ENCODE peak calls at places on chromosomes 2 and 18, in eight cellular contexts. Z, D, F, X, Q, V, L and B are unnamed samples. For H3K4me1, the result is how much of the 10 kb centered on the place peaks cover.

GRCh38 chr2:10400568-10400977 is 47.6 kb downstream of the ODC1 start:
- DNase-seq in F (no peak), V (no peak), D (no peak), L (no peak), X (peak), Z (no peak), Q (no peak), B (no peak)

GRCh38 chr2:156219491-156220100 is 112.9 kb downstream of the NR4A2 start:
- DNase-seq in Z (no peak), F (no peak), Q (no peak), X (no peak), V (no peak), D (no peak), L (no peak), B (peak)

GRCh38 chr2:202038471-202039277 is 5.0 kb downstream of the FZD7 start:
- DNase-seq in Z (peak), Q (no peak), X (no peak), D (no peak), F (peak), V (peak), L (no peak), B (peak)

GRCh38 chr2:239802101-239802649 is 223.0 kb downstream of the NDUFA10 start:
- DNase-seq in V (no peak), X (peak), Q (no peak), Z (peak), L (no peak), D (no peak), F (no peak), B (no peak)

GRCh38 chr2:231187736-231188505 is 10.5 kb upstream of the ARMC9 start:
- DNase-seq in V (peak), Q (no peak), F (no peak), D (peak), Z (peak), X (no peak), L (no peak), B (peak)

GRCh38 chr2:99106905-99107304 is 34.6 kb upstream of the C2orf15 start:
- DNase-seq in L (no peak), F (no peak), D (no peak), V (no peak), Q (no peak), Z (no peak), X (no peak), B (no peak)

GRCh38 chr2:86027196-86027912 is 78.3 kb downstream of the POLR1A start:
- DNase-seq in F (no peak), D (no peak), Q (no peak), X (peak), V (no peak), Z (peak), L (no peak), B (no peak)

GRCh38 chr2:224820283-224820991 is 104.3 kb upstream of the CCDC195 start:
- DNase-seq in X (no peak), L (no peak), V (no peak), D (no peak), Q (no peak), Z (no peak), F (no peak), B (no peak)

GRCh38 chr2:177273456-177273855 is 8.9 kb upstream of the NFE2L2 start:
- DNase-seq in F (no peak), D (no peak), Z (no peak), L (no peak), Q (no peak), X (no peak), V (no peak), B (no peak)

GRCh38 chr2:127957240-127957639 is 70.6 kb downstream of the SAP130 start:
- DNase-seq in D (no peak), Z (no peak), X (no peak), V (no peak), F (no peak), L (no peak), Q (no peak), B (no peak)

GRCh38 chr2:8685697-8686358 is 4.0 kb downstream of the ID2 start:
- DNase-seq in V (peak), D (peak), X (peak), L (peak), Z (peak), F (peak), Q (peak), B (peak)

GRCh38 chr18:13548106-13548819 is 178.1 kb downstream of the FAM210A start:
- DNase-seq in Z (no peak), V (no peak), D (no peak), F (no peak), Q (no peak), X (no peak), L (no peak), B (no peak)

GRCh38 chr2:188340257-188340656 is 48.6 kb downstream of the GULP1 start:
- DNase-seq in F (no peak), V (no peak), Z (no peak), X (no peak), L (no peak), Q (no peak), D (no peak), B (no peak)

GRCh38 chr2:134392689-134393476 is 139.0 kb downstream of the MGAT5 start:
- DNase-seq in Q (no peak), V (no peak), L (no peak), X (no peak), D (no peak), Z (peak), F (no peak), B (no peak)

GRCh38 chr2:200929334-200930249 is 33.9 kb downstream of the ORC2 start:
- DNase-seq in Q (no peak), Z (no peak), D (no peak), L (no peak), V (no peak), F (peak), X (no peak), B (no peak)

GRCh38 chr2:233690444-233690843 is 2.2 kb upstream of the UGT1A6 start:
- DNase-seq in D (no peak), Q (no peak), Z (no peak), V (no peak), X (no peak), F (no peak), L (no peak), B (peak)

GRCh38 chr2:2694751-2695150 is 363.7 kb upstream of the MYT1L start:
- DNase-seq in L (no peak), V (no peak), D (no peak), F (no peak), Q (no peak), X (no peak), Z (no peak), B (no peak)

GRCh38 chr18:4074647-4075046 is 380.5 kb downstream of the DLGAP1 start:
- DNase-seq in F (no peak), V (no peak), Q (no peak), X (no peak), L (no peak), D (no peak), Z (no peak), B (no peak)

GRCh38 chr18:76452357-76452756 is 42.7 kb downstream of the ZNF516 start:
- DNase-seq in F (no peak), Z (no peak), V (no peak), X (no peak), D (no peak), L (no peak), Q (no peak), B (no peak)

DNA sequence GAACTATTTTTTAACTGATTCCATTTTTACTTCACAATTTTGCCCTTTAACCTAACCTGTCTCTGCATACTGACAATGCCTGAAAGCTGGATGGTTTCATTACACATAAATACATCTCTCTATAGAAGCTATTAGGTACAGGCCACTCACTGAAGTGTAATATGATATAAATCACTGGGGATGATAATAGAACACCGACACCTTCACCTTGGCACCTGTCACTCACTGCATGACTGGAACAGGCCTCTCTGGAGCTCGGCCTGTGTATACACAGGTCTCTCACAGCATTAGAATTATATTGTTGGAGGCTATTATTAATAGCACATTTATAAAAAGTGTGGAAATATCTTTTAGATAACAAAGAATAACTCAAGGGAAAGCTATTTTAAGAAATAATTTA is 138.2 kb downstream of the TMEM131 start:
- DNase-seq in F (no peak), Z (no peak), D (no peak), V (no peak), L (no peak), Q (no peak), X (no peak), B (no peak)
- H3K4me1 ChIP-seq in F (under half), Z (under half), D (under half), V (under half), L (under half), Q (under half), X (under half), B (under half)

DNA sequence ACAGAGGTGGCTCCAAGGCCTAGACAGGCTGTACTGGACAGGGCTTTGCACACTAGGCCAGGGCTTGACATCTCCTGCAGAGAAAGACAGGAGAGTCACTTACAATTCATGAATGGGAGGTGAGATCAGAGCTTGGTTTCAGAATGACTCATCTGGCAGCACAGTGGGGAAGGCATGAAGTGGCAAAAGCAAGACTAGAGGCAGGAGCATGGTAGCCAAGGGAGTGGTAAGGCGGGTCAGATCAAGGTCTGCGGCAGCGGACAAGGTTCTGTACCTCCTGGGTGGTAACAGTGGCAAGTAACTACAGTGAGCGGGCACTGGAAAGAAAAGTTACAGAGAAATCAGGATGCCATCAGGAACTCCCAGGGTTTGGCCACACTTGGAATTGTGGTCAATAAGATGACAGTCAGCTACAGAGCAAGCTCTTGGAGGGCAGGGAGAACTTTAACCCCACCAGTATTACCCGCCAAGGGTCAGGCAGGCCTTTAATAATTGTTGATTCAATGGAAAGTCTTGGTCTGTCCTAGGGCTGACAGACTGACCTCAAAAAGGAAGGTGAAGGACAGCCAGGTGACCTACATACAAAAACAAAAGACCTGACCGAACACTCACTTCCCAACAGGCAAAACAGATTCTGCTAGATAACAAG is 5.7 kb downstream of the MCFD2 start:
- DNase-seq in L (no peak), F (peak), Q (no peak), D (no peak), X (no peak), Z (no peak), V (peak), B (no peak)
- H3K4me1 ChIP-seq in L (under half), F (half or more), Q (under half), D (under half), X (under half), Z (under half), V (half or more), B (under half)

DNA sequence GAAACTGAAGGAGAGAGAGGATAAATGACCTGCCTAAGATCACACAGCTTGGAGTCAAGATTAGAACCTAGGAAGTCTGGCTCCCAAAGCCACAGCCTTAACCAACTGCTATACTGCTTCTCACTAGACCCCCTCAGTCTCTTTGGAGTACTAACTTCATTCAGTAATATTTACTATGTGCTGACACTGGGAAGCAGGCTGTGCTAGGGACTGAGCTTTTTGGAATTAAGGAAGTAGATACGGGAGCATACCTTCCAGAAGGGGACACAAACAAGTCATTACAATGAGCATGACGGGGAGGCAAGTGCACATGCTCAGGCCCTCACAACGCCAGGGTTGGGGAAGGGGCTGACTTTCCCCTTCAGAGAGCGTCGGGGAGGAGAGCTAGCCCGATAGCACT is 97.7 kb downstream of the INO80D start:
- DNase-seq in V (no peak), F (no peak), Q (no peak), D (no peak), X (no peak), L (no peak), Z (no peak), B (no peak)
- H3K4me1 ChIP-seq in V (under half), F (under half), Q (under half), D (under half), X (under half), L (under half), Z (under half), B (under half)

GRCh38 chr2:45571940-45572339 is 39.1 kb downstream of the SRBD1 start:
- DNase-seq in D (no peak), V (no peak), Q (no peak), Z (no peak), X (no peak), L (no peak), F (no peak), B (no peak)
- H3K4me1 ChIP-seq in D (under half), V (under half), Q (under half), Z (under half), X (under half), L (under half), F (under half), B (under half)

DNA sequence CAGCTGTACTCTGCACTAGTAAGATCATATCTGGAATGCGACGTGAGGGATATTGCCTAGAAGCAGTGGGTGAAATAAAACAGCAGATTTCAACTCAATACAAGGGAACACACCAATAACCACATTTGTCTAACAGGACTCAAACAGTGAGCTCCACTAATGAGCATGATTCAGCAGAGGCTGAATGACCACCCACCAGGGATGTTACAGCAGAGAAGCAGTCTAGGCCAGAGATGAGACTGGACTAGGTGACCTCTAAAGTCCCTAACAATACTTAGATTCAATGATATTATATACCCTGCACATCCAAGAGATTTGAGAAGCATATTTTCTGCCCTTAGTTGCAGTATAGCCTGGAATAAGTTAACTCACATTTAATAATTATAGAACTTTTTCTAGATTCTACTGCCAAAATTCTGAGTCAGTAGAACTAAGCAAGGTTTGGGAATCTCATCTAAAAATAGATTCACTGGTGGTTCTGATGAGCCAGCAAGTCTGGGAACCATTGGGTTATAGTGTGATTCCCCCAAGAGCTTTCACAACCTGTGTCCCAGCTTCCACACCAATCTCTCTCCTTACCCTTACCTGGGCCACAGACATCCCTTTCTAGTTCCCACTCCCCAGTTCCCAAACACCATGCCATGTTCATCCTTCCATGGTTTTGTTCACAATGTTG is 6.3 kb downstream of the THOC1 start:
- DNase-seq in Z (no peak), X (no peak), D (no peak), L (no peak), Q (no peak), V (no peak), F (no peak), B (no peak)
- H3K4me1 ChIP-seq in Z (under half), X (under half), D (under half), L (under half), Q (under half), V (under half), F (under half), B (under half)

DNA sequence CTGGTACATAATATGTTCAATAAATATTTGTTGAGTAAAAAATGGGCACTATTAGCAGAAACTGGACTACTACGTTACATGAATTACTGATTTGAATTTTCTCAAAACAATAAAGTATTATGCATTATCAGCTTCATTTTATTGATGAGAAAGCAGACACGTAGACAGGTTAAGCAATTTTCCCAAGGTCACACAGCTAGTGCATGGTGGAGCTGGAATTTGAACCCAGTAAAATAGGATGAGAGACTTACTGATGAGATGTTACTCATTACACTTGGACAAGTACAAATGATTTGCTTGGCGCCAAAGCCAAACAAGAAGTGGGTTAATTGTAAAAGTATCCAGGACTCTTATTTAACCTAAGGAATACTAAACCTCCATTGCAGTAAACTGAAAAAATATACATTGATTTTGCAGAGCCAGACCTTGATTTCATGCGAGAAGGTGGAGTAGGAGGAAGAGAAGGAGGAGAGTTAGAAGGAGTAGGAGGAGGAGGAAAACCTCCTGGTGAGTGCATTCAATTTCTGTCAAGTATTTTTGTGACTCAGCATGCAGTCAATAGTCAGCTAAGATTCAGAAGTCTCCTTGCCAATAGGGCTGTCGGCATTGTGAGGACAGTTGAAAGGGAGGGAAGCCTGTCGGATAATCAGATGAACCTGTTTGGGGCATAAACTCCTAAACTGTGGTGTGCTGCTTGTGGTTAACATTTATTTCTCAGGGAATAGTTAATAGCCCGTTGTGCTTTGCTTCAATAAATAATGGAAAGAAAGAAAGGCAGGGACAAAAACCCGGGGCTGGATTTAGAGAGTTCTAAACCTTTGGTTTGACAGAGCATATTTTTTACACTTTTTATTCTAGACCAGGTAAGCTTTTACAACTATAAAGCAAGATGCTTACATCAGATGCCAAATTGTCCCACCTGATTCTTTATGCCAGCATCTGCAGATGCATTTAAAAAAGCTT is 77.1 kb upstream of the TACR1 start:
- DNase-seq in F (peak), L (no peak), X (no peak), Z (no peak), Q (no peak), V (no peak), D (no peak), B (no peak)
- H3K4me1 ChIP-seq in F (under half), L (under half), X (under half), Z (under half), Q (under half), V (under half), D (under half), B (under half)

GRCh38 chr2:42095923-42096408 is 48.1 kb downstream of the PKDCC start:
- DNase-seq in L (peak), X (peak), F (peak), Z (peak), D (peak), V (peak), Q (peak), B (peak)

GRCh38 chr2:42096869-42097591 is 49.2 kb downstream of the PKDCC start:
- DNase-seq in L (no peak), F (no peak), X (no peak), Q (no peak), Z (no peak), D (no peak), V (no peak), B (no peak)

GRCh38 chr2:42099431-42100173 is 51.8 kb downstream of the PKDCC start:
- DNase-seq in Z (no peak), V (no peak), X (no peak), Q (no peak), L (no peak), F (no peak), D (no peak), B (no peak)

GRCh38 chr2:42100696-42101585 is 53.1 kb downstream of the PKDCC start:
- DNase-seq in V (peak), X (peak), F (no peak), L (peak), D (no peak), Z (peak), Q (peak), B (peak)

DNA sequence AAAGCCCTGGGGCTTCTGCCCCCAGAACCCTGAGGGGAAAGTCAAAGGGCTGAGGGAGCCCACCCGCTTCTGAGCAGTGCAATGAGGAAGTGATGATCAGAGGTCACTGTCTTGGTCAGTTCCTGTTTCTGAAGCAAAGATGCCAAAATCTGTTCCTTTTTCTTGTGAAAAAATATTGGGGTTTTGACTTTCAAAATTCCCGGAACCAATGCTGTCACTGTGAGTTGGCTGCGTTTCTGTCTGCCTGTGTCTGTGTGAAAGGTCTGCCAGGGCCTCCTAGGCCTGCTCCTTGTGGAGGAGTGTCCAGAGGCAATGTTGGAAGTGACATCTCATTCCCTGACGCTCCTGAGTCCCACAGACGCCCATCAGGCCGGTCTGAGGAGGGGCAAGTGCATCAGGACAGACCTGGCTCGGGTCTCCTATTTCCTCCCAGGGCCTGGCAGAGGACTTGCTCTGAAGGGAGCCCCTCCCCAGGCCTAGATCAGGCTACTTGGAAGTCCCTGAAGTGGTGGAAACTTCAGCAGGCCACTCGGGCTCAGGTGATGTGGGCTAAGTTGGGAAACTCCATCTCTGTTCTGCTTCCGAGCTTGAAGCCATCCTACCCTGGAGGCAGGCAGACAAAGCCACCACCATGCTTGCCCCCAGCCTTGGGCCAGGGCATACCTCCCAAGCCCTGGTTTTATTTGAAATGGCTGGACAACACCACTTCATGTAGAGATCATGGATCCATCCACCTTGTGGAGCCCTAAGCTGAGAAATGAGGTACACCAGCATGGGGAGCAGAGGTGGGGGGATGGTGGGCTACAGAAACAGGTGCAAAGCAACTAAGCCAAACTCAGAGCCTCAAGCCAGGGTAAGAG is 51.0 kb downstream of the PKDCC start:
- DNase-seq in F (no peak), Q (no peak), D (no peak), V (no peak), X (peak), L (no peak), Z (no peak), B (no peak)
- H3K4me1 ChIP-seq in F (under half), Q (half or more), D (under half), V (under half), X (under half), L (under half), Z (under half), B (under half)